ENCODE peak calls at places on chromosomes 4 and X, in four cellular contexts. K is progenitor cell of endocrine pancreas, N is sciatic nerve, J is cardiac muscle cell. D is an unnamed sample.

GRCh38 chr4:76782837-76783236 is 115.1 kb downstream of the SOWAHB start:
- DNase-seq in K (no peak), N (no peak), J (peak), D (no peak)

GRCh38 chrX:7083021-7083420 is 64.5 kb upstream of the STS start:
- DNase-seq in K (no peak), N (no peak), J (no peak), D (no peak)

GRCh38 chrX:45266456-45266855 is 65.8 kb upstream of the DIPK2B start:
- DNase-seq in K (no peak), N (no peak), J (no peak), D (no peak)

GRCh38 chr4:81712714-81713113 is 241.0 kb upstream of the RASGEF1B start:
- DNase-seq in K (no peak), N (no peak), J (no peak), D (no peak)

GRCh38 chr4:7251321-7251720 is 59.0 kb downstream of the SORCS2 start:
- DNase-seq in K (no peak), N (no peak), J (no peak), D (no peak)

GRCh38 chr4:77692847-77693432 is 87.3 kb downstream of the CXCL13 start:
- DNase-seq in K (no peak), N (no peak), J (no peak), D (no peak)

GRCh38 chrX:101619336-101619735 is 1.5 kb upstream of the ARMCX6 start:
- DNase-seq in K (no peak), N (no peak), J (no peak), D (no peak)

GRCh38 chr4:137647375-137647774 is 115.1 kb upstream of the PCDH18 start:
- DNase-seq in K (no peak), N (no peak), J (no peak), D (no peak)

GRCh38 chrX:97547873-97548578 is 664.3 kb downstream of the RPA4 start:
- DNase-seq in K (no peak), N (no peak), J (peak), D (no peak)

GRCh38 chr4:20127626-20128025 is 124.1 kb upstream of the SLIT2 start:
- DNase-seq in K (no peak), N (no peak), J (no peak), D (no peak)